ENCODE peak calls at places on chromosomes 2 and 18, in eight cellular contexts. I is HFF-Myc; A is iPS DF 19.7; U is NCI-H1092; E is transverse colon; S is activated CD4-positive, alpha-beta T cell treated with anti-CD3 and anti-CD28 coated beads, Interleukin-2, amount 10 ng/mL, durations not matched to agents 7 days and 5 days; J is adipocyte; D is NCI-H510A treated with DMSO at 0.1 percent for 48 hours. G is an unnamed sample.
A peak's percentile ranks its signal among the peaks of the same experiment; 100 is the strongest.

GRCh38 chr2:30231726-30232026 is 342 bp downstream of the LBH start:
- DNase-seq in I (no peak), A (no peak), U (no peak), E (no peak), S (no peak), J (no peak), D (no peak), G (no peak)

GRCh38 chr18:48488388-48488850 is 50.4 kb upstream of the CTIF start:
- DNase-seq in I (peak; percentile 79), A (no peak), U (no peak), E (peak; percentile 70), S (no peak), J (peak; percentile 86), D (no peak), G (no peak)

GRCh38 chr18:62413189-62413588 is 88.1 kb downstream of the TNFRSF11A start:
- DNase-seq in I (no peak), A (no peak), U (no peak), E (no peak), S (no peak), J (no peak), D (no peak), G (no peak)

GRCh38 chr2:39050109-39050508 is 70.7 kb downstream of the SOS1 start:
- DNase-seq in I (no peak), A (no peak), U (no peak), E (no peak), S (no peak), J (no peak), D (no peak), G (no peak)

GRCh38 chr2:150621800-150622199 is 134.3 kb upstream of the RND3 start:
- DNase-seq in I (no peak), A (no peak), U (no peak), E (no peak), S (no peak), J (peak; percentile 80), D (no peak), G (no peak)

GRCh38 chr2:12321886-12322285 is 394.9 kb upstream of the TRIB2 start:
- DNase-seq in I (no peak), A (no peak), U (no peak), E (no peak), S (no peak), J (no peak), D (no peak), G (no peak)

GRCh38 chr18:49726564-49726963 is 86.8 kb downstream of the ACAA2 start:
- DNase-seq in I (no peak), A (no peak), U (no peak), E (no peak), S (no peak), J (no peak), D (no peak), G (no peak)

GRCh38 chr2:139872503-139872902 is 1092.3 kb upstream of the NXPH2 start:
- DNase-seq in I (no peak), A (no peak), U (no peak), E (no peak), S (no peak), J (no peak), D (no peak), G (no peak)

GRCh38 chr2:108809936-108810335 is 23.4 kb downstream of the CCDC138 start:
- DNase-seq in I (no peak), A (no peak), U (no peak), E (no peak), S (no peak), J (no peak), D (no peak), G (no peak)

GRCh38 chr2:191488135-191488534 is 189.8 kb upstream of the NABP1 start:
- DNase-seq in I (no peak), A (no peak), U (no peak), E (peak; percentile 59), S (no peak), J (no peak), D (no peak), G (no peak)

GRCh38 chr2:238552226-238552625 is 125.5 kb downstream of the ASB1 start:
- DNase-seq in I (no peak), A (no peak), U (no peak), E (no peak), S (no peak), J (no peak), D (no peak), G (no peak)

GRCh38 chr2:182816856-182817255 is 49.6 kb downstream of the FRZB start:
- DNase-seq in I (no peak), A (no peak), U (no peak), E (no peak), S (no peak), J (peak; percentile 66), D (no peak), G (no peak)

GRCh38 chr18:78994000-78994399 is 14.4 kb downstream of the SALL3 start:
- DNase-seq in I (no peak), A (no peak), U (no peak), E (no peak), S (no peak), J (no peak), D (no peak), G (no peak)

GRCh38 chr18:47756364-47757016 is 174.0 kb downstream of the SMAD2 start:
- DNase-seq in I (no peak), A (no peak), U (peak; percentile 36), E (peak; percentile 63), S (peak; percentile 63), J (peak; percentile 80), D (peak; percentile 65), G (peak; percentile 66)

GRCh38 chr2:172996387-172996961 is 79.2 kb upstream of the MAP3K20 start:
- DNase-seq in I (no peak), A (no peak), U (no peak), E (no peak), S (no peak), J (peak; percentile 39), D (no peak), G (no peak)

GRCh38 chr2:240519396-240520142 is 38.2 kb downstream of the ANKMY1 start:
- DNase-seq in I (no peak), A (no peak), U (no peak), E (no peak), S (no peak), J (peak; percentile 73), D (no peak), G (no peak)

GRCh38 chr2:160576054-160576499 is 82.5 kb upstream of the RBMS1 start:
- DNase-seq in I (no peak), A (no peak), U (no peak), E (no peak), S (no peak), J (peak; percentile 60), D (no peak), G (no peak)

GRCh38 chr2:210502997-210503621 is 26.6 kb upstream of the LANCL1 start:
- DNase-seq in I (peak; percentile 16), A (peak; percentile 5), U (peak; percentile 7), E (peak; percentile 48), S (peak; percentile 23), J (peak; percentile 87), D (peak; percentile 21), G (peak; percentile 54)

GRCh38 chr2:135227386-135227785 is 175.3 kb downstream of the RAB3GAP1 start:
- DNase-seq in I (no peak), A (no peak), U (no peak), E (no peak), S (no peak), J (peak; percentile 14), D (no peak), G (no peak)

GRCh38 chr2:128158171-128158570 is 67.2 kb downstream of the UGGT1 start:
- DNase-seq in I (no peak), A (no peak), U (no peak), E (no peak), S (no peak), J (no peak), D (no peak), G (no peak)

GRCh38 chr2:33126973-33127372 is 180.2 kb downstream of the LTBP1 start:
- DNase-seq in I (no peak), A (no peak), U (no peak), E (no peak), S (no peak), J (peak; percentile 60), D (no peak), G (no peak)

GRCh38 chr2:234453216-234453615 is 43.7 kb downstream of the ARL4C start:
- DNase-seq in I (no peak), A (no peak), U (no peak), E (no peak), S (peak; percentile 39), J (no peak), D (no peak), G (no peak)